ENCODE peak calls at places on chromosome 10, in nine cellular contexts. K is ovary, D is endodermal cell, O is brain microvascular endothelial cell, A is upper lobe of right lung, X is dorsolateral prefrontal cortex, N is cardiac muscle cell, L is endothelial cell of umbilical vein, G is heart left ventricle. F is an unnamed sample.

GRCh38 chr10:25747038-25747437 is 187.0 kb upstream of the MYO3A start:
- DNase-seq in A (no peak), D (no peak), X (no peak), G (no peak), O (no peak), L (no peak), K (no peak), N (no peak), F (no peak)

GRCh38 chr10:34526186-34526585 is 288.9 kb downstream of the PARD3 start:
- DNase-seq in O (peak; percentile 23), D (no peak), A (no peak), X (no peak), K (no peak), N (no peak), L (peak; percentile 50), G (no peak), F (no peak)

GRCh38 chr10:51231754-51232153 is 157.5 kb downstream of the PRKG1 start:
- DNase-seq in G (no peak), D (no peak), O (no peak), N (no peak), K (no peak), A (no peak), X (no peak), L (no peak), F (no peak)

GRCh38 chr10:124357583-124357930 is 61.2 kb downstream of the OAT start:
- DNase-seq in X (no peak), L (no peak), O (no peak), K (no peak), G (no peak), A (peak; percentile 53), D (no peak), N (no peak), F (no peak)

GRCh38 chr10:45420453-45421192 is 46.6 kb downstream of the ALOX5 start:
- DNase-seq in K (peak; percentile 86), X (peak; percentile 74), O (no peak), N (no peak), G (peak; percentile 81), D (no peak), A (peak; percentile 86), L (peak; percentile 78), F (no peak)

GRCh38 chr10:29136401-29136800 is 152.5 kb upstream of the LYZL1 start:
- DNase-seq in O (no peak), K (no peak), D (no peak), G (no peak), X (no peak), N (no peak), A (no peak), L (no peak), F (no peak)

GRCh38 chr10:6151087-6151977 is 51.4 kb upstream of the PFKFB3 start:
- DNase-seq in K (no peak), O (peak; percentile 65), A (peak; percentile 76), D (peak; percentile 93), X (peak; percentile 79), L (peak; percentile 83), G (peak; percentile 63), N (peak; percentile 70), F (no peak)

GRCh38 chr10:110802090-110802489 is 69.6 kb upstream of the PDCD4 start:
- DNase-seq in X (no peak), G (no peak), O (no peak), N (no peak), D (no peak), L (no peak), A (no peak), K (no peak), F (no peak)

GRCh38 chr10:102802920-102803534 is 34.2 kb downstream of the CYP17A1 start:
- DNase-seq in G (peak; percentile 54), L (peak; percentile 99), D (peak; percentile 84), K (peak; percentile 35), N (no peak), A (no peak), O (peak; percentile 97), X (no peak), F (no peak)

GRCh38 chr10:73836427-73836826 is 25.0 kb upstream of the NDST2 start:
- DNase-seq in L (no peak), D (no peak), X (no peak), A (no peak), N (no peak), O (no peak), G (no peak), K (no peak), F (no peak)

GRCh38 chr10:93390691-93391090 is 91.4 kb downstream of the MYOF start:
- DNase-seq in K (no peak), N (no peak), A (no peak), L (no peak), X (no peak), D (no peak), O (no peak), G (no peak), F (no peak)

GRCh38 chr10:78416031-78416800 is 382.6 kb downstream of the RPS24 start:
- DNase-seq in O (peak; percentile 3), G (no peak), K (no peak), N (no peak), X (no peak), L (peak; percentile 45), A (no peak), D (peak; percentile 26), F (peak; percentile 12)

GRCh38 chr10:2005546-2005945 is 268.2 kb upstream of the ADARB2 start:
- DNase-seq in O (no peak), A (no peak), L (no peak), G (no peak), X (no peak), D (no peak), K (no peak), N (no peak), F (no peak)

GRCh38 chr10:129725890-129726631 is 238.0 kb downstream of the EBF3 start:
- DNase-seq in N (no peak), D (no peak), X (no peak), A (no peak), K (no peak), O (no peak), L (no peak), G (no peak), F (no peak)

GRCh38 chr10:60137292-60137992 is 231.1 kb upstream of the CCDC6 start:
- DNase-seq in D (no peak), A (no peak), L (peak; percentile 24), X (no peak), O (no peak), G (no peak), K (no peak), N (no peak), F (no peak)
- H3K27ac ChIP-seq in D (no peak overlapping the region), A (no peak overlapping the region), L (no peak overlapping the region), X (no peak overlapping the region), O (no peak overlapping the region), G (no peak overlapping the region), K (no peak overlapping the region), N (no peak overlapping the region), F (no peak overlapping the region)

GRCh38 chr10:52526251-52526823 is 212.3 kb downstream of the DKK1 start:
- DNase-seq in N (no peak), G (no peak), O (no peak), K (no peak), D (no peak), L (peak; percentile 30), X (no peak), A (no peak), F (no peak)
- TF ChIP-seq CTCF in N (no peak), G (no peak), O (no peak), K (no peak), D (no peak), L (no peak), X (no peak), A (no peak), F (no peak)

DNA sequence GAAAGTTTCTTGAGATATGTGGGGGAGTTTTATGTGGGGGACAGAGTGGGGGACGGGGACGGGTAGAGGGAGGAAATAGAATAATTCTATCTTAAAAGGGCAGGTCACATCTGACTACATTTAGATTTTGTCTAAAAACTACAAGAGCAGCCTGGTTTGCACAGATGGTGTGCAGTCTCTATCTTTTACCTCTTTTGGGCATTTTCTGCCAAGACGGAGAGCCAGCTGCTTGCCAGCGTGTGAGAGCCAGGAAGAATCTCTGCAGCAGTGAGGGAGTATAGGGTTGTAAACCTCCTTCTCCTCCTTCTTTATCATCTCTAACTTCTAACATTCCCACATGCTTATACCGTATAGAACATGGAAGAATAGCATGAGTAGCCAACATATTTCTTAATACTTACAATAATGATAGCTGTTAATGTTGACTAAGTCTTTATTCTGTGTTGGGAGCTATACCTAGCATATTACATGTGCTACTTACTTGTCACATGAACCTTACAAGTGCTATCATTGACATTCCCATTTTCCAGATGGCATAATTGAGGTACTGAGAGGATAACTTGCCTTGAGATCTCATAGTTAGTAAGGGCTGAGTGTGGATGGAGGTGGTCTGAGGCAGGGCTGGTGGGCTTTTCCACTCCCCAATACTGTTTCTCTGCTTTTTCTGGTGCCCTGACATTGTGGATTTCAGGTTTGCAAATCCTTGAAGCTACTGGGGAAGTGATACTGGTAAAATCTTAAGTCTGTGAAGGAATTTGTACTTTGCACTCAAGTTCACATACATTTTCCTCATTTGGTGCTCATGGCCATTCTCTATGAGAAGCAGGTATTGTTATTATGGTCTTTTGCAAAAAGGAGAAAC is 1.1 kb downstream of the ENTPD1 start:
- DNase-seq in O (no peak), G (no peak), X (no peak), K (no peak), N (no peak), D (no peak), L (peak; percentile 30), A (no peak), F (no peak)
- H3K27ac ChIP-seq in O (no peak overlapping the region), G (peak overlapping the region; percentile 82), X (peak overlapping the region; percentile 60), K (no peak overlapping the region), N (no peak overlapping the region), D (no peak overlapping the region), L (no peak overlapping the region), A (peak overlapping the region; percentile 84), F (no peak overlapping the region)

GRCh38 chr10:117165557-117166419 is 27.7 kb upstream of the VAX1 start:
- DNase-seq in L (peak; percentile 51), N (peak; percentile 76), X (peak; percentile 76), G (no peak), A (peak; percentile 75), K (no peak), D (peak; percentile 95), O (peak; percentile 16), F (peak; percentile 87)
- TF ChIP-seq CTCF in L (peak; percentile 73), N (peak; percentile 72), X (peak; percentile 74), G (peak; percentile 37), A (peak; percentile 46), K (no peak), D (peak; percentile 90), O (peak; percentile 85), F (peak; percentile 24)

DNA sequence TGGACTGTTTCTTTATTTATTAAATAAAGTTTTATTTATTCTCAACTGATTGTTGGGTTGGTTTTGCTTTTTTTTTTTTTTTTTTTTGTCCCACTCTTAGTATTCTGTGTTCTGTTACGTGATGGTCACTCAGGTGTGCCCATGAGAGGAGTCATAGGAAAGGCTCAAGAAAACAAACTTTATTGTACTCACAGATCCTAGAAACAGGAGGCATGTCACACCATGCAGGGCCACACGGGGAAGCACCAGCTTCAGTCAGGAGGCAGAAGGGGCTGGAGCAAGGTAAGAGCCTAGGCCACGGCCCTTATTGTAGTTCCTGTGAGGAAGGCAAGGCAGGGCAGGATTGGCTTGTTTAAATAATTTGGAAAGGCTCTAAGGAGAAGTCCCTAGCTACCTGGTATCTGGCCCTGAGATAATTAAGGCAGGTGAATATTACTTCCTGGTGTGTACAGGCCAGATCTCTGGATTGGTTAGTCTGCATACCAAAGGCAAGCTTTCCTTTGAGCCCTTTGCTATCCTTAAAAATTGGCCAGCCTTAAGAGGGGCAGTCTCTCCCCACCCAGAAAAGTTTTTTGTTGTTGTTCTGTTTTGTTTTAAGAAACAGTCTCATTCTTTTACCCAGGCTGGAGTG is 8.3 kb downstream of the ATOH7 start:
- DNase-seq in O (no peak), N (no peak), D (peak; percentile 82), X (no peak), G (no peak), A (no peak), K (no peak), L (no peak), F (no peak)
- H3K27ac ChIP-seq in O (no peak overlapping the region), N (no peak overlapping the region), D (no peak overlapping the region), X (no peak overlapping the region), G (no peak overlapping the region), A (no peak overlapping the region), K (no peak overlapping the region), L (no peak overlapping the region), F (no peak overlapping the region)

GRCh38 chr10:30505543-30506298 is 71.7 kb downstream of the MAP3K8 start:
- DNase-seq in A (no peak), K (no peak), G (no peak), N (no peak), L (no peak), D (no peak), O (no peak), X (no peak), F (no peak)
- TF ChIP-seq CTCF in A (no peak), K (no peak), G (no peak), N (no peak), L (no peak), D (no peak), O (no peak), X (no peak), F (no peak)